ENCODE peak calls at places on chromosome 3, in nine cellular contexts. N is mammary epithelial cell; B is CD8-positive, alpha-beta T cell; L is upper lobe of right lung; Z is heart right ventricle; P is right atrium auricular region; T is testis; I is pancreas; Q is breast epithelium. H is an unnamed sample. For H3K4me1 and H3K36me3, the result is how much of the 10 kb centered on the place peaks cover.

GRCh38 chr3:147538034-147538433 is 128.9 kb downstream of the ZIC1 start:
- DNase-seq in N (no peak), B (no peak), L (no peak), Z (no peak), P (no peak), T (no peak), I (no peak), Q (no peak), H (no peak)

GRCh38 chr3:17466028-17466427 is 276.4 kb downstream of the TBC1D5 start:
- DNase-seq in N (peak), B (no peak), L (no peak), Z (no peak), P (no peak), T (no peak), I (no peak), Q (no peak), H (no peak)

GRCh38 chr3:24135280-24135679 is 190.2 kb downstream of the NR1D2 start:
- DNase-seq in N (peak), B (no peak), L (no peak), Z (no peak), P (no peak), T (no peak), I (no peak), Q (peak), H (no peak)

GRCh38 chr3:66554178-66554577 is 53.4 kb upstream of the LRIG1 start:
- DNase-seq in N (no peak), B (no peak), L (no peak), Z (no peak), P (no peak), T (no peak), I (no peak), Q (no peak), H (no peak)

GRCh38 chr3:197901626-197902025 is 48.4 kb upstream of the RPL35A start:
- DNase-seq in N (no peak), B (no peak), L (no peak), Z (no peak), P (no peak), T (no peak), I (no peak), Q (no peak), H (no peak)

GRCh38 chr3:191066669-191067068 is 132.4 kb upstream of the OSTN start:
- DNase-seq in N (peak), B (no peak), L (no peak), Z (no peak), P (no peak), T (no peak), I (no peak), Q (no peak), H (no peak)

GRCh38 chr3:146165370-146165769 is 4.4 kb upstream of the PLOD2 start:
- DNase-seq in N (no peak), B (no peak), L (no peak), Z (no peak), P (no peak), T (no peak), I (no peak), Q (no peak), H (no peak)

GRCh38 chr3:15360786-15361493 is 28.6 kb upstream of the SH3BP5 start:
- DNase-seq in N (peak), B (no peak), L (no peak), Z (no peak), P (no peak), T (no peak), I (no peak), Q (no peak), H (no peak)

GRCh38 chr3:143218176-143218575 is 98.6 kb downstream of the CHST2 start:
- DNase-seq in N (no peak), B (no peak), L (no peak), Z (no peak), P (no peak), T (no peak), I (no peak), Q (no peak), H (no peak)

GRCh38 chr3:188212308-188212969 is 58.5 kb downstream of the LPP start:
- DNase-seq in N (no peak), B (no peak), L (no peak), Z (no peak), P (peak), T (no peak), I (no peak), Q (no peak), H (no peak)

GRCh38 chr3:15440891-15441290 is 13.5 kb downstream of the EAF1 start:
- DNase-seq in N (peak), B (no peak), L (no peak), Z (no peak), P (no peak), T (peak), I (no peak), Q (no peak), H (no peak)

GRCh38 chr3:33171580-33171979 is 47.0 kb downstream of the SUSD5 start:
- DNase-seq in N (no peak), B (no peak), L (no peak), Z (no peak), P (no peak), T (no peak), I (no peak), Q (no peak), H (no peak)

GRCh38 chr3:176927280-176927679 is 270.0 kb downstream of the TBL1XR1 start:
- DNase-seq in N (no peak), B (no peak), L (no peak), Z (no peak), P (no peak), T (no peak), I (no peak), Q (no peak), H (no peak)

GRCh38 chr3:174162550-174162949 is 696.6 kb upstream of the NAALADL2 start:
- DNase-seq in N (no peak), B (no peak), L (no peak), Z (no peak), P (no peak), T (no peak), I (no peak), Q (no peak), H (no peak)

GRCh38 chr3:111971533-111971932 is 7.3 kb upstream of the ABHD10 start:
- DNase-seq in N (no peak), B (no peak), L (no peak), Z (peak), P (no peak), T (peak), I (no peak), Q (no peak), H (no peak)

GRCh38 chr3:99767341-99767740 is 50.3 kb upstream of the CMSS1 start:
- DNase-seq in N (no peak), B (no peak), L (no peak), Z (no peak), P (no peak), T (no peak), I (no peak), Q (no peak), H (no peak)

GRCh38 chr3:3560566-3561336 is 238.5 kb upstream of the LRRN1 start:
- DNase-seq in N (no peak), B (no peak), L (no peak), Z (no peak), P (no peak), T (no peak), I (no peak), Q (no peak), H (no peak)

GRCh38 chr3:43288366-43288765 is 2.0 kb downstream of the SNRK start:
- DNase-seq in N (no peak), B (no peak), L (no peak), Z (no peak), P (no peak), T (no peak), I (no peak), Q (no peak), H (no peak)

GRCh38 chr3:143166376-143166775 is 46.8 kb downstream of the CHST2 start:
- DNase-seq in N (no peak), B (no peak), L (no peak), Z (no peak), P (no peak), T (no peak), I (no peak), Q (no peak), H (no peak)

GRCh38 chr3:32435911-32436815 is 44.5 kb downstream of the CMTM7 start:
- DNase-seq in N (no peak), B (no peak), L (no peak), Z (no peak), P (peak), T (no peak), I (no peak), Q (peak), H (no peak)

GRCh38 chr3:355622-356021 is 159.1 kb downstream of the CHL1 start:
- DNase-seq in N (no peak), B (no peak), L (no peak), Z (no peak), P (no peak), T (no peak), I (no peak), Q (no peak), H (no peak)

GRCh38 chr3:141876891-141877561 is 583 bp downstream of the ATP1B3 start:
- DNase-seq in N (peak), B (peak), L (peak), Z (peak), P (peak), T (peak), I (peak), Q (peak), H (peak)

GRCh38 chr3:19934098-19934566 is at the start of gene EFHB:
- DNase-seq in N (peak), B (no peak), L (peak), Z (no peak), P (no peak), T (peak), I (peak), Q (no peak), H (no peak)

GRCh38 chr3:101388706-101389105 is 68.3 kb upstream of the IMPG2 start:
- DNase-seq in N (no peak), B (no peak), L (no peak), Z (no peak), P (no peak), T (no peak), I (no peak), Q (no peak), H (no peak)

GRCh38 chr3:119675188-119675874 is 1.9 kb downstream of the COX17 start:
- DNase-seq in N (no peak), B (no peak), L (no peak), Z (no peak), P (no peak), T (no peak), I (no peak), Q (no peak), H (no peak)

GRCh38 chr3:33437556-33438283 is 2.5 kb downstream of the UBP1 start:
- DNase-seq in N (peak), B (no peak), L (no peak), Z (peak), P (no peak), T (peak), I (no peak), Q (no peak), H (no peak)

GRCh38 chr3:126267169-126267975 is 87.0 kb upstream of the ALDH1L1 start:
- DNase-seq in N (peak), B (no peak), L (peak), Z (peak), P (peak), T (peak), I (peak), Q (peak), H (no peak)

GRCh38 chr3:39147711-39148115 is 5.7 kb downstream of the CSRNP1 start:
- DNase-seq in N (no peak), B (no peak), L (no peak), Z (peak), P (peak), T (no peak), I (no peak), Q (peak), H (no peak)

GRCh38 chr3:26768068-26768651 is 145.6 kb downstream of the LRRC3B start:
- DNase-seq in N (no peak), B (no peak), L (no peak), Z (no peak), P (no peak), T (no peak), I (no peak), Q (no peak), H (no peak)

GRCh38 chr3:135918600-135918999 is 46.9 kb upstream of the PPP2R3A start:
- DNase-seq in N (peak), B (no peak), L (no peak), Z (no peak), P (no peak), T (no peak), I (no peak), Q (no peak), H (no peak)

DNA sequence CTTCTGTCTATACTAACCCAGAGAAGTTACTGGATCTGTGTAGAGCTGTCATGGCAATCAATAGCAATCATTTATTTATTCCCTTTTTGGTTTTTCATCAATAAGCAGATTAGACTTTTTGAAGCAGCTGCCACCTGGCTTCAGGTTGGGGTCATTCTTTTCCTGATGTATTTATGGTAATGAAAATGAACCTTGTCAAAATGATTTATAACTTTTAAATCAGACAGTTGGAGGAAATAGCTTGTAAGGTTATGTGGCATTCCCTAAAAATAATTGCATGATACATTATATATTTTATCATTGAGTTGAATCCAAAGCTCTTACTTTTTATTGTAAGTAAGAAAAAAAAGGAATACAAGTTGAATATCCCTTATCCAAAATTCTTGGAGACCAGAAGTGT is 8.6 kb downstream of the TIPARP start:
- DNase-seq in N (no peak), B (no peak), L (no peak), Z (no peak), P (no peak), T (no peak), I (no peak), Q (no peak), H (no peak)
- H3K4me1 ChIP-seq in N (half or more), B (half or more), L (half or more), Z (half or more), P (half or more), T (under half), I (half or more), Q (under half), H (under half)

GRCh38 chr3:49119439-49119838 is 1.2 kb downstream of the USP19 start:
- DNase-seq in N (peak), B (no peak), L (no peak), Z (no peak), P (no peak), T (no peak), I (no peak), Q (no peak), H (no peak)
- H3K36me3 ChIP-seq in N (under half), B (under half), L (half or more), Z (half or more), P (half or more), T (under half), I (under half), Q (under half), H (under half)

DNA sequence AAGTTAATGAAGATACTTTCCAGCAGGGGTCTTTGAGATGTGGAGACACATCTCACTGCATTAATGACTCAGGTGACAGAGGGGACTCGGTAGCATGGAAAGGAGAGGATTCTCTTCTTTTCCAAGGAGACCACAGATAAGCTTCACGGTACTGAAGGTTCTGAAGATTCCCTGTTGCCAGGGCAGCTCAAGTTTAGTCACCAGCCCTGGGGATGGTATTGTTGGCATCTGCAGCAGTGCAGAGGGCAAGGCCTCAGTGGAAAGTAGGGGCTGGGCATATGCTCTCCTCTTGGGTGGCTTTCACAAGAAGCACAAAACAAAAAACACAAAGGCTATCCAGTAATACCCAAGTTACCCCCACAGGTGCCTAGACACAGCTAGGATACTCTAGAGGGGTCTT is 38.0 kb upstream of the MRPL3 start:
- DNase-seq in N (no peak), B (no peak), L (no peak), Z (no peak), P (no peak), T (no peak), I (no peak), Q (no peak), H (no peak)
- H3K4me1 ChIP-seq in N (under half), B (under half), L (under half), Z (under half), P (under half), T (under half), I (under half), Q (under half), H (under half)

GRCh38 chr3:64002248-64002647 is 21.0 kb downstream of the PSMD6 start:
- DNase-seq in N (no peak), B (no peak), L (no peak), Z (no peak), P (no peak), T (no peak), I (no peak), Q (no peak), H (no peak)
- H3K36me3 ChIP-seq in N (under half), B (half or more), L (half or more), Z (half or more), P (under half), T (under half), I (under half), Q (under half), H (half or more)

GRCh38 chr3:69197922-69198540 is 75.6 kb upstream of the LMOD3 start:
- DNase-seq in N (no peak), B (peak), L (no peak), Z (no peak), P (no peak), T (no peak), I (no peak), Q (no peak), H (peak)

GRCh38 chr3:69201658-69202057 is 79.3 kb upstream of the LMOD3 start:
- DNase-seq in N (no peak), B (no peak), L (no peak), Z (no peak), P (no peak), T (no peak), I (no peak), Q (no peak), H (no peak)

GRCh38 chr3:69199942-69200341 is 77.5 kb upstream of the LMOD3 start:
- DNase-seq in N (no peak), B (no peak), L (no peak), Z (no peak), P (no peak), T (no peak), I (no peak), Q (no peak), H (no peak)

GRCh38 chr3:69197455-69197854 is 75.1 kb upstream of the LMOD3 start:
- DNase-seq in N (no peak), B (no peak), L (no peak), Z (no peak), P (no peak), T (no peak), I (no peak), Q (no peak), H (no peak)

DNA sequence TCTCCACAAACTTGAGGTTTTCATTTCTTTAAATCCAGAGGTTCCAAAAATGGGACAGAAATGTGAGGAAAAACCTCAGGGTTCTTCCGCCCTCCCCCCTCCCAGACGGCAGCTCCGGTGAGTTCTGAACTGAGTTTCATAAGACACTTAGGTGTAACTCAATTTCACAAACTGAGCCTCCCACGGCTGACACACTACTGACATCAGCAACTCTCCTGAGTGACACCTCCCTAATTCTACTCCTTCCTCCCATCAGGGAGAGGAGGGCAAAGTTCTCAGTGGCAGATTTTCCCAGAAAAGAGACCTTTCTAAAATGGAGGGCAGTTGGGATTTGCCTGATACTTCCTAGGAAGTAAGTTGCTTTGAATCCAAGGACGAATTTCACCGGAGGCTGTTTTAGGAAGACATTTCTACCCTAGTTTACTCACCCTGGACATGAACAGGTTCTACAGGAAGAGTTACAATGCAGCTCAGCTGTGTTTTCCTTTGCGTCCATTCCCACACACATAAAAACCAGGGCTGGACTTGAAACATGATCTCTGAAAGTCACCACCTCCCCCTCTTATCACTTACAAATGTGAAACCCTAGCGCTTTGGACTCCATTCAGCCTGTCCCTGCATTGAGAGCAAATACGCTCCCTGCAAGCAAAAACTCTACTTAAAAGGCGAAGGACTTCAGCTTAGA is 78.1 kb upstream of the LMOD3 start:
- DNase-seq in N (peak), B (no peak), L (no peak), Z (peak), P (peak), T (peak), I (peak), Q (peak), H (no peak)
- H3K4me1 ChIP-seq in N (under half), B (under half), L (under half), Z (under half), P (under half), T (under half), I (under half), Q (under half), H (under half)

DNA sequence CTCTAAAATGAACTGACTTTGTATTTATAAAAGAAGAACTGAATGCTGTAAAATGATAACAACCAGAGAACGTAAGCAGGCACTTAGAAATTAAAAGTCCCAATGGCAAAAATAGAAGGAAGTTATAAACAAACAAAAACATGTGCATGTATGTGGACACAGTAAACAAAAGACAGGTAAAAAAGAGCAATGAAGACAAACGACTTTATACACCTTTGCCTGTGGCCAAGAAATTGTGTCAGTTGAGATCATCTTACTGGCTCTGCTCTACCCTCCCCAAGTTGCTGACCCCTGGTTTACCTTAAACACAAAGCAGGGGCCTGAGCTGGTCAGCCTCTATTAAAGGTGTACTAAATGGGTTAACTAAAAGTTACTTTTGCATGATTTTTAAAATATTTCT is 41.7 kb upstream of the GP5 start:
- DNase-seq in N (no peak), B (no peak), L (no peak), Z (no peak), P (no peak), T (no peak), I (no peak), Q (no peak), H (no peak)
- H3K36me3 ChIP-seq in N (under half), B (under half), L (half or more), Z (half or more), P (half or more), T (under half), I (under half), Q (under half), H (under half)

GRCh38 chr3:124296416-124296815 is 304.5 kb upstream of the ROPN1 start:
- DNase-seq in N (no peak), B (no peak), L (no peak), Z (no peak), P (no peak), T (no peak), I (no peak), Q (no peak), H (no peak)
- H3K4me1 ChIP-seq in N (under half), B (under half), L (under half), Z (under half), P (under half), T (under half), I (under half), Q (under half), H (under half)

DNA sequence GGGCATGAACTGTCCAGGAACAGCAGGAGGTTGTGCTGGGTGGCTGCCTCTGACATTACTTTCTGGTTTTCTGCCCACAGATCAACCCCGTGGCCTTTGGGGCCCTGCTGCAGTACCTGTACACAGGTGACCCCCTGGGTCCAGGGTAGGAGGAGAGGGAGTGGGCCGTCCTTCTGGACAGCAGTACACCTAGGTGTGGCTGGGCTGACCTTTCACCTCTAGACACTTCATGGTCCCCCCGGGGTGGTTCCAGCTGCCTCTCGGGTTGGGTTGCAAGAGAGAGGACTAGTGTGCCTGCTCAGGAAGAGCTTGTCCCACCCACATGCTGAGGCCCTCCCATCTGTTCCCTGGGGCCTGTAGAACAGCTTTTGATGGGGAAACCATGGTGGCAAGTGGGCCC is 3.7 kb downstream of the ABTB1 start:
- DNase-seq in N (no peak), B (no peak), L (peak), Z (no peak), P (no peak), T (no peak), I (no peak), Q (no peak), H (no peak)
- H3K36me3 ChIP-seq in N (under half), B (under half), L (under half), Z (under half), P (under half), T (under half), I (under half), Q (under half), H (under half)